ENCODE peak calls at places on chromosome 1, in four cellular contexts. C, T, I and U are unnamed samples.

GRCh38 chr1:195054217-195054687 is 1554.0 kb downstream of the KCNT2 start:
- DNase-seq in C (no peak), I (no peak), T (no peak), U (no peak)

GRCh38 chr1:180536796-180537372 is 21.9 kb upstream of the OVAAL start:
- DNase-seq in I (no peak), C (no peak), T (no peak), U (no peak)

GRCh38 chr1:20663365-20663764 is 2.2 kb upstream of the DDOST start:
- DNase-seq in I (no peak), C (no peak), T (no peak), U (no peak)

GRCh38 chr1:206896261-206896660 is 982 bp upstream of the IL24 start:
- DNase-seq in I (no peak), T (no peak), C (no peak), U (peak)

GRCh38 chr1:12047120-12047876 is 15.8 kb upstream of the TNFRSF8 start:
- DNase-seq in T (no peak), C (peak), I (no peak), U (no peak)

GRCh38 chr1:212513586-212513985 is 80.9 kb downstream of the NENF start:
- DNase-seq in T (no peak), C (no peak), I (no peak), U (no peak)

GRCh38 chr1:197618065-197618464 is 157.2 kb downstream of the DENND1B start:
- DNase-seq in T (no peak), I (no peak), C (peak), U (no peak)

GRCh38 chr1:167499657-167500056 is 18.7 kb downstream of the CD247 start:
- DNase-seq in I (no peak), C (no peak), T (no peak), U (no peak)

GRCh38 chr1:39076127-39076798 is 50.1 kb downstream of the NDUFS5 start:
- DNase-seq in T (no peak), I (no peak), C (peak), U (no peak)

GRCh38 chr1:28104866-28105467 is 16.6 kb upstream of the EYA3 start:
- DNase-seq in C (peak), T (peak), I (no peak), U (peak)

GRCh38 chr1:233412812-233413211 is 85.3 kb downstream of the MAP3K21 start:
- DNase-seq in I (no peak), T (no peak), C (no peak), U (no peak)

GRCh38 chr1:248804771-248805681 is 20.7 kb downstream of the SH3BP5L start:
- DNase-seq in I (no peak), T (no peak), C (no peak), U (no peak)

GRCh38 chr1:203093754-203094410 is 8.1 kb upstream of the MYOG start:
- DNase-seq in C (no peak), T (no peak), I (no peak), U (no peak)

GRCh38 chr1:147273409-147274307 is 31.2 kb downstream of the CHD1L start:
- DNase-seq in I (peak), T (peak), C (peak), U (no peak)

GRCh38 chr1:11462224-11462923 is 16.6 kb upstream of the DISP3 start:
- DNase-seq in T (no peak), I (no peak), C (no peak), U (no peak)

GRCh38 chr1:158011714-158012113 is 18.3 kb downstream of the KIRREL1 start:
- DNase-seq in I (no peak), T (no peak), C (no peak), U (no peak)

GRCh38 chr1:153548722-153549695 is at the start of gene S100A3:
- DNase-seq in I (peak), T (no peak), C (peak), U (no peak)

GRCh38 chr1:50416553-50417453 is 6.4 kb downstream of the DMRTA2 start:
- DNase-seq in C (no peak), T (no peak), I (no peak), U (no peak)